ENCODE peak calls at places on chromosomes 7 and 10, in five cellular contexts. Z is pancreas, P is fibroblast of lung, Q is transverse colon, R is K562. V is an unnamed sample.

GRCh38 chr7:20700491-20701231 is 85.2 kb downstream of the ABCB5 start:
- DNase-seq in Z (no peak), P (no peak), Q (no peak), R (no peak), V (no peak)

GRCh38 chr7:69467826-69468225 is 130.4 kb upstream of the AUTS2 start:
- DNase-seq in Z (no peak), P (no peak), Q (no peak), R (no peak), V (no peak)

GRCh38 chr7:37988721-37989650 is 68.5 kb downstream of the EPDR1 start:
- DNase-seq in Z (no peak), P (no peak), Q (no peak), R (no peak), V (no peak)

GRCh38 chr7:106346678-106347217 is 62.0 kb upstream of the NAMPT start:
- DNase-seq in Z (no peak), P (peak), Q (no peak), R (no peak), V (no peak)

GRCh38 chr7:43537765-43538403 is 45.0 kb upstream of the STK17A start:
- DNase-seq in Z (no peak), P (peak), Q (no peak), R (no peak), V (no peak)

GRCh38 chr10:83750604-83751003 is 388.7 kb upstream of the GHITM start:
- DNase-seq in Z (no peak), P (no peak), Q (no peak), R (no peak), V (no peak)

GRCh38 chr7:124649397-124650029 is 116.1 kb downstream of the GPR37 start:
- DNase-seq in Z (no peak), P (peak), Q (no peak), R (no peak), V (no peak)

GRCh38 chr10:33139191-33139646 is 181.2 kb upstream of the ITGB1 start:
- DNase-seq in Z (no peak), P (no peak), Q (no peak), R (no peak), V (no peak)

GRCh38 chr7:149752646-149753045 is 20.7 kb downstream of the ZNF467 start:
- DNase-seq in Z (no peak), P (no peak), Q (no peak), R (no peak), V (no peak)

GRCh38 chr7:149751058-149751775 is 22.2 kb downstream of the ZNF467 start:
- DNase-seq in Z (no peak), P (no peak), Q (no peak), R (no peak), V (no peak)

GRCh38 chr7:149750122-149750845 is 23.1 kb downstream of the ZNF467 start:
- DNase-seq in Z (no peak), P (no peak), Q (no peak), R (no peak), V (no peak)

GRCh38 chr7:149748223-149748874 is 25.0 kb downstream of the ZNF467 start:
- DNase-seq in Z (no peak), P (no peak), Q (no peak), R (no peak), V (no peak)

GRCh38 chr7:149753370-149754233 is 19.8 kb downstream of the ZNF467 start:
- DNase-seq in Z (peak), P (peak), Q (peak), R (peak), V (no peak)
- H3K4me3 ChIP-seq in Z (no peak), P (no peak), Q (no peak), R (no peak), V (no peak)

GRCh38 chr10:113844091-113844490 is 9.8 kb downstream of the DCLRE1A start:
- DNase-seq in Z (no peak), P (no peak), Q (no peak), R (peak), V (no peak)
- H3K27ac ChIP-seq in Z (no peak), P (no peak), Q (no peak), R (peak), V (no peak)

GRCh38 chr7:148410905-148411304 is 179.7 kb upstream of the C7orf33 start:
- DNase-seq in Z (no peak), P (no peak), Q (no peak), R (no peak), V (no peak)
- TF ChIP-seq CTCF in Z (no peak), P (no peak), Q (no peak), R (no peak), V (no peak)

GRCh38 chr7:50267525-50268041 is 36.9 kb upstream of the IKZF1 start:
- DNase-seq in Z (no peak), P (no peak), Q (no peak), R (no peak), V (no peak)
- H3K4me3 ChIP-seq in Z (no peak), P (no peak), Q (no peak), R (no peak), V (no peak)

GRCh38 chr7:8175929-8176369 is 86.0 kb downstream of the ICA1 start:
- DNase-seq in Z (no peak), P (no peak), Q (no peak), R (no peak), V (no peak)
- H3K27ac ChIP-seq in Z (no peak), P (no peak), Q (peak), R (no peak), V (no peak)

DNA sequence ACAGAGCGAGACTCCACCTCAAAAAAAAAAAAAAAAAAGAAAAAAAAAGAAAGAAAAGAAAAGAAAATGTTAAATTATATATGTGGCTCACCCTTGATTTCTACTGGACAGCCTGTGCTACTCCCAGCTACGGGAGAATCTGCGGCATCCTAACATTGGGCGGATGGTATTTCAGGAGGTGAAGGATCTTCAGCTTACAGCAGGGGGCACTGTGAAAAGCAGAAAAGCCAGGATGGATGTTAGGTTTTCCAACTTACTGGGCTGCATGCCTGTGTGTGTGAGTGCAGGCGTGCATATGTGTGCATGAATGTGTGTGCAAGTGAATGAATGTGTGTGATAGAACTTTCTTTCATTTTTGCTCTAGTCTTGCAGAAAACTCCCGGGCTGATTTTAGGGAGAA is 1066.5 kb downstream of the TYW1 start:
- DNase-seq in Z (no peak), P (no peak), Q (no peak), R (peak), V (no peak)
- TF ChIP-seq CTCF in Z (no peak), P (no peak), Q (no peak), R (peak), V (no peak)

GRCh38 chr10:22959950-22960349 is 32.1 kb downstream of the ARMC3 start:
- DNase-seq in Z (no peak), P (no peak), Q (no peak), R (no peak), V (no peak)
- H3K4me3 ChIP-seq in Z (no peak), P (no peak), Q (no peak), R (no peak), V (no peak)

DNA sequence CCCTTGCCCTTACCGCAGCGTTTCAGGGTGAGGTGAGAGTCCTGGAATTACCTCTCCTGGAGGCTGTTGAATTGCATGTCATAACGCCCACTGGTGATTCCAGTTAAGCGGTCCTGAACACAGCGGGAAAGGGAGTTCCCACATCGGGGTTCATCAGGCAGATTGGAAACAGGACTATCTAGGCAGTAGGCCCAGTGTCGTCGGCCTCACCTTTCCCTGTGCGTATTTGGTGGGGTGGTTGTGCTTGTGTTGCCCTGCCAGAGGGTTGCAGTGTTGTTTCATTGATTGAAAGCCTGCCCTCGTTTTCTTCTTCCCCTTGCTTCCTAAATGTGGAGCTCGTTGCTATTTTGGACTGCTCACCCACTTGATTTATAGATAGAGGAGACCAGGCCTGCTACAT is 10.6 kb upstream of the SUN1 start:
- DNase-seq in Z (peak), P (no peak), Q (no peak), R (no peak), V (no peak)
- H3K27ac ChIP-seq in Z (peak), P (no peak), Q (peak), R (no peak), V (peak)

GRCh38 chr10:58823983-58824382 is 311.3 kb downstream of the BICC1 start:
- DNase-seq in Z (no peak), P (no peak), Q (no peak), R (no peak), V (no peak)

GRCh38 chr10:58817499-58817898 is 304.8 kb downstream of the BICC1 start:
- DNase-seq in Z (no peak), P (peak), Q (no peak), R (no peak), V (no peak)

GRCh38 chr10:58820862-58821559 is 308.3 kb downstream of the BICC1 start:
- DNase-seq in Z (no peak), P (peak), Q (no peak), R (no peak), V (no peak)

GRCh38 chr10:58820386-58820785 is 307.7 kb downstream of the BICC1 start:
- DNase-seq in Z (no peak), P (no peak), Q (no peak), R (no peak), V (no peak)

GRCh38 chr10:58818889-58819288 is 306.2 kb downstream of the BICC1 start:
- DNase-seq in Z (no peak), P (peak), Q (no peak), R (no peak), V (no peak)
- TF ChIP-seq CTCF in Z (no peak), P (peak), Q (no peak), R (no peak), V (no peak)

V was measured in coronary artery.